ENCODE peak calls at places on chromosome 12, in seven cellular contexts. Y, U, F, A, J, Q and G are unnamed samples.

GRCh38 chr12:25051583-25052190 is 102.8 kb upstream of the BCAT1 start:
- DNase-seq in Y (peak; percentile 16), U (peak; percentile 8), F (no peak), A (no peak), J (no peak), Q (no peak), G (no peak)

GRCh38 chr12:7832059-7832696 is 40.5 kb downstream of the SLC2A14 start:
- DNase-seq in Y (no peak), U (no peak), F (peak; percentile 69), A (peak; percentile 50), J (peak; percentile 56), Q (peak; percentile 20), G (peak; percentile 40)

GRCh38 chr12:1796515-1797010 is 23.8 kb upstream of the LRTM2 start:
- DNase-seq in Y (no peak), U (no peak), F (no peak), A (no peak), J (no peak), Q (no peak), G (no peak)

GRCh38 chr12:76491292-76491691 is 68.3 kb downstream of the OSBPL8 start:
- DNase-seq in Y (no peak), U (no peak), F (no peak), A (no peak), J (no peak), Q (no peak), G (no peak)

GRCh38 chr12:1879633-1880032 is 38.8 kb downstream of the CACNA2D4 start:
- DNase-seq in Y (no peak), U (no peak), F (no peak), A (no peak), J (no peak), Q (no peak), G (peak; percentile 0)

GRCh38 chr12:57766464-57767311 is at the start of gene CYP27B1:
- DNase-seq in Y (no peak), U (no peak), F (peak; percentile 54), A (no peak), J (no peak), Q (peak; percentile 38), G (peak; percentile 49)

GRCh38 chr12:50785406-50785805 is 21.5 kb downstream of the ATF1 start:
- DNase-seq in Y (no peak), U (no peak), F (no peak), A (peak; percentile 59), J (peak; percentile 72), Q (no peak), G (no peak)

GRCh38 chr12:18483723-18484325 is 222.5 kb downstream of the PIK3C2G start:
- DNase-seq in Y (no peak), U (no peak), F (no peak), A (no peak), J (no peak), Q (no peak), G (no peak)

GRCh38 chr12:67650528-67651379 is 2.2 kb downstream of the DYRK2 start:
- DNase-seq in Y (peak; percentile 11), U (no peak), F (no peak), A (peak; percentile 20), J (no peak), Q (no peak), G (no peak)